ENCODE peak calls at places on chromosomes 5 and 9, in five cellular contexts. One of them, this sample, is unnamed. For H3K36me3 and H3K9me3, the result is how much of the 10 kb centered on the place peaks cover.

GRCh38 chr9:71368157-71368556 is 246.7 kb upstream of the TRPM3 start:
- DNase-seq in ovary: no peak
- DNase-seq in transverse colon: peak
- DNase-seq in stomach: no peak
- DNase-seq in tibial nerve: no peak
- DNase-seq in this sample: no peak

GRCh38 chr9:87086536-87086935 is 139.2 kb upstream of the GAS1 start:
- DNase-seq in ovary: no peak
- DNase-seq in transverse colon: no peak
- DNase-seq in stomach: no peak
- DNase-seq in tibial nerve: no peak
- DNase-seq in this sample: no peak

GRCh38 chr9:16033253-16033652 is 480.4 kb downstream of the CCDC171 start:
- DNase-seq in ovary: no peak
- DNase-seq in transverse colon: no peak
- DNase-seq in stomach: no peak
- DNase-seq in tibial nerve: no peak
- DNase-seq in this sample: no peak

GRCh38 chr9:29044959-29045358 is 1471.7 kb upstream of the C9orf72 start:
- DNase-seq in ovary: no peak
- DNase-seq in transverse colon: no peak
- DNase-seq in stomach: no peak
- DNase-seq in tibial nerve: no peak
- DNase-seq in this sample: no peak

GRCh38 chr9:72909428-72909827 is 43.4 kb downstream of the ALDH1A1 start:
- DNase-seq in ovary: no peak
- DNase-seq in transverse colon: no peak
- DNase-seq in stomach: no peak
- DNase-seq in tibial nerve: no peak
- DNase-seq in this sample: no peak

GRCh38 chr5:168624850-168625357 is 45.7 kb upstream of the PANK3 start:
- DNase-seq in ovary: no peak
- DNase-seq in transverse colon: no peak
- DNase-seq in stomach: no peak
- DNase-seq in tibial nerve: no peak
- DNase-seq in this sample: no peak

GRCh38 chr5:143752165-143752564 is 59.8 kb upstream of the HMHB1 start:
- DNase-seq in ovary: no peak
- DNase-seq in transverse colon: no peak
- DNase-seq in stomach: peak
- DNase-seq in tibial nerve: no peak
- DNase-seq in this sample: no peak

GRCh38 chr9:18544456-18544855 is 70.5 kb downstream of the ADAMTSL1 start:
- DNase-seq in ovary: no peak
- DNase-seq in transverse colon: no peak
- DNase-seq in stomach: no peak
- DNase-seq in tibial nerve: no peak
- DNase-seq in this sample: no peak

GRCh38 chr5:158492850-158493249 is 606.9 kb downstream of the EBF1 start:
- DNase-seq in ovary: no peak
- DNase-seq in transverse colon: no peak
- DNase-seq in stomach: no peak
- DNase-seq in tibial nerve: no peak
- DNase-seq in this sample: no peak

GRCh38 chr9:37747271-37747753 is 6.3 kb upstream of the TRMT10B start:
- DNase-seq in ovary: peak
- DNase-seq in transverse colon: peak
- DNase-seq in stomach: peak
- DNase-seq in tibial nerve: peak
- DNase-seq in this sample: no peak

GRCh38 chr9:72041775-72042194 is 18.6 kb downstream of the C9orf57 start:
- DNase-seq in ovary: peak
- DNase-seq in transverse colon: no peak
- DNase-seq in stomach: no peak
- DNase-seq in tibial nerve: peak
- DNase-seq in this sample: no peak

GRCh38 chr5:159034083-159034824 is 65.5 kb downstream of the EBF1 start:
- DNase-seq in ovary: no peak
- DNase-seq in transverse colon: no peak
- DNase-seq in stomach: no peak
- DNase-seq in tibial nerve: no peak
- DNase-seq in this sample: no peak

GRCh38 chr5:67350600-67351315 is 154.2 kb upstream of the CD180 start:
- DNase-seq in ovary: no peak
- DNase-seq in transverse colon: peak
- DNase-seq in stomach: no peak
- DNase-seq in tibial nerve: peak
- DNase-seq in this sample: no peak

GRCh38 chr5:115816226-115817042 is at the start of gene CDO1:
- DNase-seq in ovary: peak
- DNase-seq in transverse colon: peak
- DNase-seq in stomach: no peak
- DNase-seq in tibial nerve: peak
- DNase-seq in this sample: no peak

GRCh38 chr5:78162253-78162862 is 132.1 kb downstream of the AP3B1 start:
- DNase-seq in ovary: no peak
- DNase-seq in transverse colon: no peak
- DNase-seq in stomach: no peak
- DNase-seq in tibial nerve: no peak
- DNase-seq in this sample: no peak

GRCh38 chr9:83355024-83355444 is 183.2 kb downstream of the FRMD3 start:
- DNase-seq in ovary: no peak
- DNase-seq in transverse colon: no peak
- DNase-seq in stomach: no peak
- DNase-seq in tibial nerve: no peak
- DNase-seq in this sample: no peak

GRCh38 chr5:72206160-72206559 is 98.9 kb downstream of the MAP1B start:
- DNase-seq in ovary: no peak
- DNase-seq in transverse colon: no peak
- DNase-seq in stomach: no peak
- DNase-seq in tibial nerve: no peak
- DNase-seq in this sample: no peak

GRCh38 chr5:9859798-9860197 is 229.6 kb upstream of the TAS2R1 start:
- DNase-seq in ovary: no peak
- DNase-seq in transverse colon: no peak
- DNase-seq in stomach: no peak
- DNase-seq in tibial nerve: no peak
- DNase-seq in this sample: no peak

GRCh38 chr9:134004131-134004873 is 12.2 kb upstream of the VAV2 start:
- DNase-seq in ovary: no peak
- DNase-seq in transverse colon: no peak
- DNase-seq in stomach: no peak
- DNase-seq in tibial nerve: no peak
- DNase-seq in this sample: no peak

GRCh38 chr9:102069969-102070368 is 331.5 kb upstream of the GRIN3A start:
- DNase-seq in ovary: no peak
- DNase-seq in transverse colon: no peak
- DNase-seq in stomach: no peak
- DNase-seq in tibial nerve: no peak
- DNase-seq in this sample: no peak

GRCh38 chr9:128552744-128553221 is 396 bp downstream of the SPTAN1 start:
- DNase-seq in ovary: peak
- DNase-seq in transverse colon: peak
- DNase-seq in stomach: peak
- DNase-seq in tibial nerve: no peak
- DNase-seq in this sample: no peak

GRCh38 chr9:130718576-130718975 is 25.0 kb downstream of the EXOSC2 start:
- DNase-seq in ovary: no peak
- DNase-seq in transverse colon: no peak
- DNase-seq in stomach: no peak
- DNase-seq in tibial nerve: no peak
- DNase-seq in this sample: no peak

GRCh38 chr5:107567901-107568671 is 102.7 kb downstream of the EFNA5 start:
- DNase-seq in ovary: no peak
- DNase-seq in transverse colon: no peak
- DNase-seq in stomach: no peak
- DNase-seq in tibial nerve: no peak
- DNase-seq in this sample: no peak

GRCh38 chr5:107576155-107576554 is 94.6 kb downstream of the EFNA5 start:
- DNase-seq in ovary: no peak
- DNase-seq in transverse colon: no peak
- DNase-seq in stomach: no peak
- DNase-seq in tibial nerve: no peak
- DNase-seq in this sample: no peak

GRCh38 chr5:107570805-107571531 is 99.8 kb downstream of the EFNA5 start:
- DNase-seq in ovary: no peak
- DNase-seq in transverse colon: peak
- DNase-seq in stomach: peak
- DNase-seq in tibial nerve: no peak
- DNase-seq in this sample: no peak

GRCh38 chr5:107572800-107573368 is 97.9 kb downstream of the EFNA5 start:
- DNase-seq in ovary: no peak
- DNase-seq in transverse colon: no peak
- DNase-seq in stomach: no peak
- DNase-seq in tibial nerve: no peak
- DNase-seq in this sample: no peak

DNA sequence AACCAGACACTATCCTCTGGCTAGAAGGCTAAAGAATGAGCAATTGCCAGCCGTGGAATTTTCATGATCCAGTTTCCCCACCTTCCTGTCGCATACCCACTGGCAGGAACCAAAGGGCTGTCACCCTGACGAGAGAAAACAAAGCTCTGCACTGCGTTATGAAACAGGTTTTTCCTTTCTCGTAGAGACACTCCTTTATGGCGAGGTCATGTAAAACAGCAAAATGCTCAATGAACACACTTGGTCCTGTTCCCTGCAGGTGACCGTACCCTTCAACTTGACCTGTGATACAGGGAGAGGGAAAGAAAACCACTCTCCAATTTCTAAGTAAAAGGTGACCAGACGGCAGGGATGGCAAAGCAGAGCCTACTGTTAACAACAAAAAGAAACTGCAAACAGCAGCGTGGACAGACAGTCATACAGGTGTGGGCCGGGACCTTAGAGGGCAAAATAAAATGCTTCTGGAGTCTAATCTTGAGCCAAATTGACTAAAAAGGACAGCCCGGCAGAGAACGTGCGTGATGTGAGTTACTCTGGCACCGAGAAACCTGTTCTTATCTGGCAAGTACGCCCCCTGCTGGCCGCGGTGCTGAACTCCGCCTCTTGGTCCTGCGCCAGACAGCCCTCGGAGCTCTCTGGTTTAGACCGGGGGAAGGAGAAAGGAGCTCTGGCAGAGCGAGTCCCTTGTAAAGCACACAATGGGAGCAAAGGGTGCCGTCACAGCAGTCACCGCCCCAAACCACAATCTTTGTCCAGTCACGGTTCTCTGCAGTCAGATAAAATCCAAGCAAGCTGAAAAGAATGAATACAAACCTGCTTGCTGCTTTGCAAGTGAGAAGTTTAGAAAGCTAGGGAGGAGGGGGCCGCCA is 98.9 kb downstream of the EFNA5 start:
- DNase-seq in ovary: peak
- DNase-seq in transverse colon: peak
- DNase-seq in stomach: peak
- DNase-seq in tibial nerve: peak
- DNase-seq in this sample: peak
- TF ChIP-seq EP300 in ovary: no peak
- TF ChIP-seq EP300 in transverse colon: no peak
- TF ChIP-seq EP300 in stomach: no peak
- TF ChIP-seq EP300 in tibial nerve: no peak
- TF ChIP-seq EP300 in this sample: no peak

DNA sequence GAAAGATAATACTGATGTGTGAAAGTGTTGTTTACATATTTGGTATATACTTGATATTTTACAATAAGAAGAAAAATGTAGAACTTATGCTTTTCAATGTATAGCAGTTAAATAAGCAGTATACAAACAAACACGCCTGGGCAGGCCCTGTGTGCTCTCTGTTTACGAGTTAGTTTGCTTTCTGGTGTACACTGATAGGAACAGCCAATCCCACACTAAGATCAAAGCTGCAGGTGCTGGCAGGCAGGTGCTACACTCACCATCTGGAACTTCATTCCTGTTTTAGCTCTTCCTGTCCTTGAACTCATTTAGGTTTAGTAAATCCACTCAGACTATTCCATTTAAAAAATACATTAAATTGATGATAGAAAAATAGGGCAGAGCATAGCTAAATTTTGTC is 614.7 kb upstream of the ST8SIA4 start:
- DNase-seq in ovary: no peak
- DNase-seq in transverse colon: no peak
- DNase-seq in stomach: no peak
- DNase-seq in tibial nerve: no peak
- DNase-seq in this sample: no peak
- H3K36me3 ChIP-seq in ovary: under half
- H3K36me3 ChIP-seq in transverse colon: under half
- H3K36me3 ChIP-seq in stomach: under half
- H3K36me3 ChIP-seq in tibial nerve: under half
- H3K36me3 ChIP-seq in this sample: under half

DNA sequence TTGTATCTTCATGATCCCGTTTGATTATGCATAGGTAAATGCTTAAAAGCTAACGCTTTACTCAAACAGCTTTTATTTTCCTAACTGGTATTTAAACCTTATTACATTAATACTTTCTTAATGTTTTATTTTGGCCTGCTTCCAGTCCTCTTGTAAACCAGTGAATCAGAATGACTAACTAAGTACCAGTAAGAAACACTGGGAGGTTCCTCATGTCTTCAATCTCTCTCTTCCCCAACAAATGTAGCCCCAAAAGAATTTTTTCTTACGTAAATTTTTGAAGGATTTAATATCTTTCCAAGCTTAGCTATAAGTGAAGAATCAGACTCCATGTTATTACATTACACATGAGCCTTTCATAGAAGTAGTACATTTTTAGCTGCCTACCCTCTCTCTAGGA is 420.5 kb downstream of the GABRG2 start:
- DNase-seq in ovary: no peak
- DNase-seq in transverse colon: no peak
- DNase-seq in stomach: no peak
- DNase-seq in tibial nerve: no peak
- DNase-seq in this sample: no peak
- H3K9me3 ChIP-seq in ovary: under half
- H3K9me3 ChIP-seq in transverse colon: under half
- H3K9me3 ChIP-seq in stomach: under half
- H3K9me3 ChIP-seq in tibial nerve: under half
- H3K9me3 ChIP-seq in this sample: under half

DNA sequence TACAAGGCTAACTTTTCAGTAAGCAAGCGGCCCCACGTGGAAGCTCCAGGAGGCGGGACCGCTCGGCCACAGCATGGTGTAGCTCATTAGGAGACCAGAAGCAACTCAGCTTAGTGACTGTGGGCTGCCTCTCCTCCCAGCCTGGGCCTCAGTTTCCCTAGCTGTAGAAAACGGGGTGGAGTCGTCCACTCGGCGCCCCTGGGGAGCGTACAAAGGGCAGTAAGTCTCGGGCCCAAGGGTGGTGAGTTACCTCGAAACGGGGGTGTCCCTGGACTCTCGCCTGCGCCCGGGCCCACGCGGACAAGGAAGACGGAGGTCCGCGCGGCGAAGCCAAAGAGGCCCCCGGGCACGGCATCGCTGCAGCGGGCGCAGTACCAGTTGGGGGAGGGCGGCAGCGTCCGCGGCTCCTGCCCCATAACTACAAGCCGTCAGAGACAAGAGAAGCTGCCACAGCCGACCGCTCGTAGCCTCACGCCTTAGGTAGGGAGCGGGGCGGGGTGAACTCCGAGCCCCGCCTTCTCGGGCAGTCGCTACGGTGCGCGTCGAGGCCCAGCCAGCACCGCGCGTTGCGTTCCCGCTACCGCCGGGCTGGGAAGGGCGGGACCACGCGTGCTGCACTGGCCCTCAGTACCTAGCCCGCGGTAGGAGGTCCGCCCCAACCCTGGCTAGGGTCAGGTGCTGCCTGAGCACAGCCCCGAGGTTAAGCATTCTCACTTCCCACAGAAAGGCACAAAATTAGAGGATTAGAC is at the start of gene GEMIN5:
- DNase-seq in ovary: peak
- DNase-seq in transverse colon: peak
- DNase-seq in stomach: peak
- DNase-seq in tibial nerve: peak
- DNase-seq in this sample: peak
- TF ChIP-seq EP300 in ovary: peak
- TF ChIP-seq EP300 in transverse colon: no peak
- TF ChIP-seq EP300 in stomach: no peak
- TF ChIP-seq EP300 in tibial nerve: peak
- TF ChIP-seq EP300 in this sample: no peak

This sample was measured in esophagus muscularis mucosa.